ENCODE peak calls at places on chromosomes 6 and 20, in five cellular contexts. One of them, this sample, is unnamed.

GRCh38 chr6:18242062-18242851 is 22.1 kb downstream of the DEK start:
- DNase-seq in C1 segment of cervical spinal cord: no peak
- DNase-seq in Calu3: no peak
- DNase-seq in activated gamma-delta T cell: no peak
- DNase-seq in DMS153: no peak
- DNase-seq in this sample: no peak

GRCh38 chr6:62516287-62517152 is 230.5 kb upstream of the KHDRBS2 start:
- DNase-seq in C1 segment of cervical spinal cord: no peak
- DNase-seq in Calu3: no peak
- DNase-seq in activated gamma-delta T cell: no peak
- DNase-seq in DMS153: no peak
- DNase-seq in this sample: no peak

GRCh38 chr20:62350098-62350628 is 16.9 kb downstream of the LAMA5 start:
- DNase-seq in C1 segment of cervical spinal cord: no peak
- DNase-seq in Calu3: peak
- DNase-seq in activated gamma-delta T cell: no peak
- DNase-seq in DMS153: peak
- DNase-seq in this sample: peak

GRCh38 chr6:157650261-157650640 is 172.8 kb upstream of the SNX9 start:
- DNase-seq in C1 segment of cervical spinal cord: no peak
- DNase-seq in Calu3: no peak
- DNase-seq in activated gamma-delta T cell: no peak
- DNase-seq in DMS153: no peak
- DNase-seq in this sample: peak

GRCh38 chr20:63448050-63448449 is 24.4 kb downstream of the KCNQ2 start:
- DNase-seq in C1 segment of cervical spinal cord: no peak
- DNase-seq in Calu3: no peak
- DNase-seq in activated gamma-delta T cell: no peak
- DNase-seq in DMS153: no peak
- DNase-seq in this sample: no peak

GRCh38 chr20:42483694-42484303 is 705.9 kb downstream of the PTPRT start:
- DNase-seq in C1 segment of cervical spinal cord: no peak
- DNase-seq in Calu3: peak
- DNase-seq in activated gamma-delta T cell: no peak
- DNase-seq in DMS153: no peak
- DNase-seq in this sample: no peak

GRCh38 chr6:118680452-118681095 is 29.2 kb upstream of the CEP85L start:
- DNase-seq in C1 segment of cervical spinal cord: no peak
- DNase-seq in Calu3: no peak
- DNase-seq in activated gamma-delta T cell: no peak
- DNase-seq in DMS153: no peak
- DNase-seq in this sample: no peak

GRCh38 chr20:59938221-59938620 is 1.9 kb downstream of the PPP1R3D start:
- DNase-seq in C1 segment of cervical spinal cord: no peak
- DNase-seq in Calu3: no peak
- DNase-seq in activated gamma-delta T cell: no peak
- DNase-seq in DMS153: no peak
- DNase-seq in this sample: no peak

GRCh38 chr6:39375405-39375804 is 52.9 kb upstream of the KCNK16 start:
- DNase-seq in C1 segment of cervical spinal cord: no peak
- DNase-seq in Calu3: no peak
- DNase-seq in activated gamma-delta T cell: no peak
- DNase-seq in DMS153: no peak
- DNase-seq in this sample: no peak

GRCh38 chr20:54028276-54029011 is 42.0 kb downstream of the BCAS1 start:
- DNase-seq in C1 segment of cervical spinal cord: no peak
- DNase-seq in Calu3: no peak
- DNase-seq in activated gamma-delta T cell: no peak
- DNase-seq in DMS153: no peak
- DNase-seq in this sample: no peak

GRCh38 chr20:3374296-3374695 is 33.2 kb downstream of the DNAAF9 start:
- DNase-seq in C1 segment of cervical spinal cord: no peak
- DNase-seq in Calu3: no peak
- DNase-seq in activated gamma-delta T cell: no peak
- DNase-seq in DMS153: no peak
- DNase-seq in this sample: no peak

GRCh38 chr6:136226027-136226673 is 24.0 kb downstream of the MTFR2 start:
- DNase-seq in C1 segment of cervical spinal cord: no peak
- DNase-seq in Calu3: peak
- DNase-seq in activated gamma-delta T cell: no peak
- DNase-seq in DMS153: peak
- DNase-seq in this sample: peak

GRCh38 chr20:32010096-32010495 is at the start of gene CCM2L:
- DNase-seq in C1 segment of cervical spinal cord: no peak
- DNase-seq in Calu3: no peak
- DNase-seq in activated gamma-delta T cell: no peak
- DNase-seq in DMS153: no peak
- DNase-seq in this sample: no peak

GRCh38 chr6:43083041-43083669 is 7.0 kb downstream of the PTK7 start:
- DNase-seq in C1 segment of cervical spinal cord: no peak
- DNase-seq in Calu3: no peak
- DNase-seq in activated gamma-delta T cell: no peak
- DNase-seq in DMS153: no peak
- DNase-seq in this sample: no peak

GRCh38 chr6:21533678-21534077 is 59.9 kb upstream of the SOX4 start:
- DNase-seq in C1 segment of cervical spinal cord: no peak
- DNase-seq in Calu3: no peak
- DNase-seq in activated gamma-delta T cell: no peak
- DNase-seq in DMS153: no peak
- DNase-seq in this sample: no peak

GRCh38 chr6:165695736-165696515 is 32.9 kb upstream of the PDE10A start:
- DNase-seq in C1 segment of cervical spinal cord: no peak
- DNase-seq in Calu3: no peak
- DNase-seq in activated gamma-delta T cell: no peak
- DNase-seq in DMS153: no peak
- DNase-seq in this sample: no peak

GRCh38 chr6:38612386-38612965 is 27.3 kb downstream of the BTBD9 start:
- DNase-seq in C1 segment of cervical spinal cord: no peak
- DNase-seq in Calu3: no peak
- DNase-seq in activated gamma-delta T cell: no peak
- DNase-seq in DMS153: no peak
- DNase-seq in this sample: no peak

GRCh38 chr20:54350415-54350814 is 125.0 kb upstream of the DOK5 start:
- DNase-seq in C1 segment of cervical spinal cord: no peak
- DNase-seq in Calu3: no peak
- DNase-seq in activated gamma-delta T cell: no peak
- DNase-seq in DMS153: no peak
- DNase-seq in this sample: no peak

GRCh38 chr6:130760006-130760405 is 67.2 kb upstream of the SMLR1 start:
- DNase-seq in C1 segment of cervical spinal cord: no peak
- DNase-seq in Calu3: peak
- DNase-seq in activated gamma-delta T cell: no peak
- DNase-seq in DMS153: peak
- DNase-seq in this sample: no peak

GRCh38 chr20:14582855-14583254 is 245.4 kb upstream of the FLRT3 start:
- DNase-seq in C1 segment of cervical spinal cord: no peak
- DNase-seq in Calu3: no peak
- DNase-seq in activated gamma-delta T cell: no peak
- DNase-seq in DMS153: no peak
- DNase-seq in this sample: no peak

GRCh38 chr6:16882230-16882629 is 121.0 kb upstream of the ATXN1 start:
- DNase-seq in C1 segment of cervical spinal cord: no peak
- DNase-seq in Calu3: no peak
- DNase-seq in activated gamma-delta T cell: no peak
- DNase-seq in DMS153: no peak
- DNase-seq in this sample: no peak

GRCh38 chr6:82702574-82702973 is 339.0 kb downstream of the TPBG start:
- DNase-seq in C1 segment of cervical spinal cord: no peak
- DNase-seq in Calu3: no peak
- DNase-seq in activated gamma-delta T cell: no peak
- DNase-seq in DMS153: no peak
- DNase-seq in this sample: no peak

GRCh38 chr6:33418690-33419291 is 884 bp upstream of the CUTA start:
- DNase-seq in C1 segment of cervical spinal cord: no peak
- DNase-seq in Calu3: no peak
- DNase-seq in activated gamma-delta T cell: no peak
- DNase-seq in DMS153: no peak
- DNase-seq in this sample: no peak

GRCh38 chr6:2196079-2196679 is 49.2 kb downstream of the GMDS start:
- DNase-seq in C1 segment of cervical spinal cord: no peak
- DNase-seq in Calu3: peak
- DNase-seq in activated gamma-delta T cell: no peak
- DNase-seq in DMS153: no peak
- DNase-seq in this sample: peak